ENCODE peak calls at places on chromosomes 5 and 9, in six cellular contexts. One of them, this sample, is unnamed.

GRCh38 chr9:97983524-97984187 is 515 bp downstream of the ANP32B start:
- DNase-seq in DMS153: no peak
- DNase-seq in substantia nigra: no peak
- DNase-seq in A172: peak; percentile 24
- DNase-seq in CD8-positive, alpha-beta T cell: peak; percentile 62
- DNase-seq in activated CD4-positive, alpha-beta T cell treated with anti-CD3 and anti-CD28 coated beads, Interleukin-2, amount 50 U/mL, for 48 hours: peak; percentile 43
- DNase-seq in this sample: peak; percentile 68

GRCh38 chr5:148554621-148555020 is 99.7 kb downstream of the HTR4 start:
- DNase-seq in A172: no peak
- DNase-seq in substantia nigra: no peak
- DNase-seq in CD8-positive, alpha-beta T cell: no peak
- DNase-seq in activated CD4-positive, alpha-beta T cell treated with anti-CD3 and anti-CD28 coated beads, Interleukin-2, amount 50 U/mL, for 48 hours: no peak
- DNase-seq in DMS153: no peak
- DNase-seq in this sample: no peak

GRCh38 chr9:107999011-107999410 is 509.4 kb upstream of the KLF4 start:
- DNase-seq in A172: no peak
- DNase-seq in activated CD4-positive, alpha-beta T cell treated with anti-CD3 and anti-CD28 coated beads, Interleukin-2, amount 50 U/mL, for 48 hours: no peak
- DNase-seq in DMS153: no peak
- DNase-seq in CD8-positive, alpha-beta T cell: no peak
- DNase-seq in substantia nigra: no peak
- DNase-seq in this sample: no peak

GRCh38 chr5:15645376-15645775 is 145.4 kb downstream of the FBXL7 start:
- DNase-seq in DMS153: no peak
- DNase-seq in substantia nigra: no peak
- DNase-seq in A172: peak; percentile 77
- DNase-seq in activated CD4-positive, alpha-beta T cell treated with anti-CD3 and anti-CD28 coated beads, Interleukin-2, amount 50 U/mL, for 48 hours: no peak
- DNase-seq in CD8-positive, alpha-beta T cell: no peak
- DNase-seq in this sample: no peak

GRCh38 chr5:141434006-141434405 is 3.7 kb downstream of the PCDHGA12 start:
- DNase-seq in CD8-positive, alpha-beta T cell: no peak
- DNase-seq in DMS153: no peak
- DNase-seq in substantia nigra: no peak
- DNase-seq in A172: no peak
- DNase-seq in activated CD4-positive, alpha-beta T cell treated with anti-CD3 and anti-CD28 coated beads, Interleukin-2, amount 50 U/mL, for 48 hours: no peak
- DNase-seq in this sample: no peak

GRCh38 chr9:14383296-14383695 is 69.4 kb upstream of the NFIB start:
- DNase-seq in substantia nigra: no peak
- DNase-seq in A172: peak; percentile 14
- DNase-seq in activated CD4-positive, alpha-beta T cell treated with anti-CD3 and anti-CD28 coated beads, Interleukin-2, amount 50 U/mL, for 48 hours: no peak
- DNase-seq in DMS153: peak; percentile 55
- DNase-seq in CD8-positive, alpha-beta T cell: no peak
- DNase-seq in this sample: no peak

GRCh38 chr5:134846641-134846960 is 833 bp downstream of the C5orf24 start:
- DNase-seq in CD8-positive, alpha-beta T cell: no peak
- DNase-seq in DMS153: no peak
- DNase-seq in substantia nigra: no peak
- DNase-seq in activated CD4-positive, alpha-beta T cell treated with anti-CD3 and anti-CD28 coated beads, Interleukin-2, amount 50 U/mL, for 48 hours: peak; percentile 39
- DNase-seq in A172: no peak
- DNase-seq in this sample: peak; percentile 11

GRCh38 chr9:37706290-37706689 is 47.3 kb upstream of the TRMT10B start:
- DNase-seq in substantia nigra: no peak
- DNase-seq in A172: peak; percentile 42
- DNase-seq in DMS153: no peak
- DNase-seq in CD8-positive, alpha-beta T cell: no peak
- DNase-seq in activated CD4-positive, alpha-beta T cell treated with anti-CD3 and anti-CD28 coated beads, Interleukin-2, amount 50 U/mL, for 48 hours: no peak
- DNase-seq in this sample: no peak

GRCh38 chr5:65663804-65664521 is 39.1 kb downstream of the SHLD3 start:
- DNase-seq in CD8-positive, alpha-beta T cell: no peak
- DNase-seq in activated CD4-positive, alpha-beta T cell treated with anti-CD3 and anti-CD28 coated beads, Interleukin-2, amount 50 U/mL, for 48 hours: no peak
- DNase-seq in A172: peak; percentile 18
- DNase-seq in substantia nigra: no peak
- DNase-seq in DMS153: no peak
- DNase-seq in this sample: no peak

GRCh38 chr5:72539726-72540125 is 32.5 kb upstream of the ZNF366 start:
- DNase-seq in activated CD4-positive, alpha-beta T cell treated with anti-CD3 and anti-CD28 coated beads, Interleukin-2, amount 50 U/mL, for 48 hours: no peak
- DNase-seq in DMS153: no peak
- DNase-seq in A172: no peak
- DNase-seq in substantia nigra: no peak
- DNase-seq in CD8-positive, alpha-beta T cell: no peak
- DNase-seq in this sample: no peak

GRCh38 chr5:10393491-10393890 is 40.0 kb downstream of the MARCHF6 start:
- DNase-seq in CD8-positive, alpha-beta T cell: no peak
- DNase-seq in activated CD4-positive, alpha-beta T cell treated with anti-CD3 and anti-CD28 coated beads, Interleukin-2, amount 50 U/mL, for 48 hours: no peak
- DNase-seq in DMS153: no peak
- DNase-seq in substantia nigra: no peak
- DNase-seq in A172: no peak
- DNase-seq in this sample: no peak